ENCODE peak calls at places on chromosomes 12 and 14, in six cellular contexts. A is suprapubic skin, V is OCI-LY7, K is AG04449, C is cardiac fibroblast, G is AG09319. H is an unnamed sample.

GRCh38 chr12:131917139-131917710 is 11.9 kb upstream of the PUS1 start:
- DNase-seq in A (no peak), V (no peak), K (no peak), C (no peak), G (no peak), H (peak; percentile 100)

GRCh38 chr12:51409846-51410245 is 14.8 kb upstream of the SLC4A8 start:
- DNase-seq in A (no peak), V (no peak), K (no peak), C (peak; percentile 18), G (no peak), H (no peak)

GRCh38 chr12:75556306-75556899 is 45.0 kb upstream of the KRR1 start:
- DNase-seq in A (no peak), V (no peak), K (no peak), C (peak; percentile 10), G (no peak), H (no peak)

GRCh38 chr14:55794655-55795583 is 214.9 kb downstream of the KTN1 start:
- DNase-seq in A (no peak), V (no peak), K (no peak), C (peak; percentile 65), G (no peak), H (no peak)

GRCh38 chr12:132023658-132024057 is 73.9 kb downstream of the EP400 start:
- DNase-seq in A (no peak), V (no peak), K (no peak), C (no peak), G (no peak), H (no peak)

GRCh38 chr14:25150934-25151790 is 101.2 kb upstream of the STXBP6 start:
- DNase-seq in A (no peak), V (peak; percentile 55), K (peak; percentile 34), C (peak; percentile 78), G (peak; percentile 14), H (no peak)

GRCh38 chr12:119725523-119725922 is 57.6 kb downstream of the PRKAB1 start:
- DNase-seq in A (no peak), V (no peak), K (no peak), C (no peak), G (no peak), H (no peak)

GRCh38 chr12:20317554-20317953 is 50.8 kb upstream of the PDE3A start:
- DNase-seq in A (no peak), V (no peak), K (no peak), C (no peak), G (no peak), H (no peak)

GRCh38 chr14:90336985-90337384 is 5.2 kb upstream of the NRDE2 start:
- DNase-seq in A (no peak), V (no peak), K (no peak), C (no peak), G (no peak), H (no peak)

GRCh38 chr12:54280401-54281260 is at the start of gene HNRNPA1:
- DNase-seq in A (peak; percentile 99), V (peak; percentile 100), K (peak; percentile 99), C (peak; percentile 100), G (peak; percentile 100), H (no peak)

GRCh38 chr12:122523846-122524718 is 2.7 kb downstream of the RSRC2 start:
- DNase-seq in A (no peak), V (no peak), K (no peak), C (no peak), G (no peak), H (no peak)

GRCh38 chr12:14554281-14555008 is 13.2 kb downstream of the PLBD1 start:
- DNase-seq in A (peak; percentile 86), V (no peak), K (no peak), C (peak; percentile 21), G (no peak), H (no peak)

GRCh38 chr14:104746951-104747481 is 5.9 kb upstream of the SIVA1 start:
- DNase-seq in A (no peak), V (no peak), K (no peak), C (no peak), G (no peak), H (no peak)

GRCh38 chr14:58414845-58415244 is 12.5 kb downstream of the TIMM9 start:
- DNase-seq in A (no peak), V (no peak), K (no peak), C (peak; percentile 9), G (no peak), H (no peak)

GRCh38 chr12:56591961-56592360 is 38.2 kb downstream of the BAZ2A start:
- DNase-seq in A (no peak), V (no peak), K (no peak), C (peak; percentile 22), G (no peak), H (no peak)

GRCh38 chr12:124433147-124433874 is 134.1 kb downstream of the NCOR2 start:
- DNase-seq in A (no peak), V (no peak), K (no peak), C (no peak), G (no peak), H (no peak)

GRCh38 chr12:126493366-126494108 is 1428.3 kb downstream of the AACS start:
- DNase-seq in A (no peak), V (no peak), K (no peak), C (peak; percentile 27), G (no peak), H (no peak)

GRCh38 chr14:58082011-58082410 is 70.0 kb downstream of the ARMH4 start:
- DNase-seq in A (no peak), V (no peak), K (no peak), C (no peak), G (no peak), H (no peak)

GRCh38 chr12:131124487-131125280 is 171.0 kb downstream of the ADGRD1 start:
- DNase-seq in A (no peak), V (no peak), K (no peak), C (no peak), G (no peak), H (no peak)

GRCh38 chr12:70379856-70380255 is 13.8 kb downstream of the KCNMB4 start:
- DNase-seq in A (no peak), V (no peak), K (no peak), C (no peak), G (no peak), H (no peak)

GRCh38 chr12:93788853-93789252 is 111.7 kb downstream of the CRADD start:
- DNase-seq in A (no peak), V (no peak), K (no peak), C (no peak), G (no peak), H (no peak)

GRCh38 chr12:28512876-28513275 is 322.6 kb downstream of the CCDC91 start:
- DNase-seq in A (no peak), V (no peak), K (no peak), C (no peak), G (no peak), H (no peak)

DNA sequence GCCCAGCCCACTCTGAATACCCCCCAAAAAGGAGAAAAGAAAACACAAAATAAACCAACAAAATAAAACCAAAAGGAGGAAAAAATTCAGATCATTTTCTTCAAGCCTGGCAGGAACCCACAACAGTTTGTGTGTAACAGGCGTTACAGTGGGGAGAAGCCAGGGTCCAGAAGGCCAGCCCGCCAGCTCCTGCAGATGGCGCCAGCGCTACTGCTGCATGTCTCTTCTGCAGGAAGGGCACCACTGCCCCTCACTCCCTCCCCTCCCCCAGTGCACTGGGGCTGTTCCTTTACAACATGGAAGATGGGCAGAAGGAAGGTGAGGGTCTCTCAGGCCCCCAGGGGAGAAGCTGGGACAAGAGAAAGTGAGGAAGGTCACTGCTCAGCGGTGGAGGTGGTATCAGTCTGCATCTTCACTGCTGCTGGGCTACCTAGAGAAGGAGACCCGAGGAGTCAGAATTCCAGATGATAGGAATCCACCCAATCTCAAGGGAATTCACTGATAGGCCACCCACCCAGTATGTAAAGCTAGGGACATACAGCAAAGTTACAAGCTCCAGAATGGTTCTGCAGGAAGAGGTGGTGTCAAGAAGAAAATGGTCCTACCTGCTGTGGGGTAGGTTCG is 2.3 kb upstream of the NOP2 start:
- DNase-seq in A (no peak), V (peak; percentile 69), K (no peak), C (peak; percentile 49), G (no peak), H (no peak)
- TF ChIP-seq CTCF in A (peak; percentile 30), V (peak; percentile 94), K (peak; percentile 60), C (peak; percentile 52), G (peak; percentile 54), H (peak; percentile 77)

DNA sequence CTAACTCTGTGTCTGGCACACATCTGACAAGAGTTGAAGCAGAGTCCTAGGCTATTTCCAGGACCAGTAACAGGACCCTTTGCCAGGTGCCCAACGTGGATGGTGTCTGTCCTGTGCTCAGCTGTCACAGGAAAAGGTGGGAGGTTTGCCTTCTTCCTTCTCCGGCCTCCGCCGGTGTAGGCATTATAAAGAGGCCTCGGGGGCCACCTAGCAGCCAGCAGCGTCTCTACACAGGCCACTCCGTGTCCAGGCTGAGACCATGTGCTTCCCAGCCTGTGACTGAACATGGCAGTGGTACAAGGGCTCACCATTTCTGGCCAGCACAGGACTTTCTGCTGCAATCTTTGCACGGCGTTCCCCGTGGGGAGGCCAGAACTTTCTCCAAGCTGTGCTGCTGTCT is 60.7 kb upstream of the GPATCH2L start:
- DNase-seq in A (peak; percentile 72), V (no peak), K (no peak), C (peak; percentile 27), G (no peak), H (no peak)
- TF ChIP-seq CTCF in A (peak; percentile 24), V (no peak), K (no peak), C (peak; percentile 36), G (peak; percentile 33), H (peak; percentile 42)

DNA sequence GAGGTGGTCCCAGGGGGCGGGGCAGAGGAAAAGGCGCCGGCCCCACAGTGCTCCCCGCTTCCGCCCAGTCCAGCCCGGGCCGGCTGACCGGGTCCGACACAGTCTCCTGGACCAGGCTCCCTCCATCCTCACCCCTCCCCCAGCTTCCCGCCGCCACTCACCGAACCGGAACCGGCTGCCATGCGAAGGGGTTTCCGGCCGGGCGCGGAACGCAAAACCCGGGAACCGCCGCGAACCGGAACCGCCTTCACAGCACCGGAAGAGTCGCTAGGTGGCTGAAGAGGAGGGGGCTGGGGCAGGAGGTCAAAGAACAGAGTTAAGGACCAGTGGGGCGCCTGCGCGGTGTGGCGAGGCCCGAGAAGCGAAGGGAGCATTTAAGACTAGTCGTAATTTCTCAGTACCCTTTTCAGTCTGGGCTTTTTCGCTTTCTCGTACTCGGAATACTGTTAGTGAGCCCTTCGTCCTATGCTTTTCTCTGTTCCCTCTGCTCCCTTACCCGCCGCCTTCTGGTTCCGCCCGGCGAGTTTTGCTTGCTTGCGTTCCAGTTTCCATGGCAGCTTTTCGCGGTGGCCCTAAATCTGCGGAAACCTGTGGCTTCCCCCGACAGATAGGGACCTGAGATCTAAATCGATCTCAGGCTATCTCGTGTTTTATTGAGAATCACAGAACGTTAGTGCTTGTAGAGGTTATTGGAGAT is at the start of gene SENP1:
- DNase-seq in A (peak; percentile 91), V (peak; percentile 92), K (no peak), C (peak; percentile 91), G (peak; percentile 62), H (peak; percentile 96)
- TF ChIP-seq CTCF in A (peak; percentile 23), V (no peak), K (no peak), C (peak; percentile 38), G (no peak), H (peak; percentile 53)

DNA sequence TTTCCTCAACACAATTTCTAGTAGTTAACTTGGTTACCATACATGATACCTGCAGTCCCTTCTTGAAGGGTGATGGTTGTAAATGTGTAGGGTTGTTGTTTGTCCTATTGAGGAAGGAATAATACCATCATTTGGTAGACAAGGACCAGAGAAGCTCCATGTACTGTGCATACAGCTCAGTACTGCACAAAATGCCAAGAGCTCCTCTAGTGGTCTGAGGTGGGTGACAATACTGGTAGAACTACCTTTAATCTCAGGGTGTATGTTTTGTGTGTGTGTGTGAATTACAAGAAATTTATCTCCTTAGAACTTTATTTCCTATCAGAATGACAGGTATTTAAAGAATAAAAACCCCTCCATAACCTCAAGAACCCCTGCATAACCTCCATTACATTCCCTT is 575.3 kb downstream of the TMTC2 start:
- DNase-seq in A (no peak), V (no peak), K (no peak), C (no peak), G (no peak), H (no peak)
- TF ChIP-seq CTCF in A (no peak), V (peak; percentile 18), K (no peak), C (no peak), G (no peak), H (peak; percentile 31)

GRCh38 chr12:2682301-2683282 is 112.2 kb upstream of the FKBP4 start:
- DNase-seq in A (no peak), V (peak; percentile 55), K (no peak), C (peak; percentile 43), G (no peak), H (no peak)
- TF ChIP-seq CTCF in A (peak; percentile 24), V (peak; percentile 75), K (peak; percentile 50), C (peak; percentile 36), G (peak; percentile 34), H (peak; percentile 75)